ENCODE peak calls at places on chromosomes 2 and 18, in five cellular contexts. W is heart right ventricle, G is psoas muscle, V is brain microvascular endothelial cell, L is fibroblast of lung. I is an unnamed sample. For H3K27me3, the result is how much of the 10 kb centered on the place peaks cover.

GRCh38 chr18:56645415-56646016 is 5.6 kb upstream of the WDR7 start:
- DNase-seq in G (no peak), W (no peak), L (no peak), V (no peak), I (no peak)

GRCh38 chr2:201786471-201786870 is 5.7 kb upstream of the ALS2 start:
- DNase-seq in W (no peak), G (no peak), L (peak), V (no peak), I (no peak)

GRCh38 chr2:128512664-128513415 is 194.2 kb upstream of the HS6ST1 start:
- DNase-seq in W (no peak), V (no peak), L (no peak), G (no peak), I (no peak)

GRCh38 chr2:184692137-184692734 is 93.9 kb downstream of the ZNF804A start:
- DNase-seq in L (peak), W (no peak), V (no peak), G (no peak), I (no peak)

GRCh38 chr18:56658261-56658660 is 7.1 kb downstream of the WDR7 start:
- DNase-seq in V (no peak), L (no peak), G (no peak), W (no peak), I (no peak)

GRCh38 chr2:200174433-200175216 is 131.9 kb upstream of the SPATS2L start:
- DNase-seq in L (no peak), W (no peak), G (no peak), V (no peak), I (no peak)

GRCh38 chr2:96108578-96109561 is 7.5 kb downstream of the ADRA2B start:
- DNase-seq in L (no peak), G (peak), W (peak), V (no peak), I (no peak)

GRCh38 chr18:12904012-12904516 is 20.0 kb upstream of the PTPN2 start:
- DNase-seq in G (no peak), W (no peak), L (peak), V (no peak), I (no peak)

GRCh38 chr2:12261993-12262680 is 454.6 kb upstream of the TRIB2 start:
- DNase-seq in L (peak), G (no peak), W (no peak), V (no peak), I (no peak)

GRCh38 chr2:111221701-111222100 is 101.0 kb downstream of the BCL2L11 start:
- DNase-seq in W (no peak), L (no peak), G (no peak), V (no peak), I (no peak)

GRCh38 chr2:194822097-194822496 is 834.9 kb upstream of the SLC39A10 start:
- DNase-seq in L (no peak), G (no peak), W (no peak), V (no peak), I (no peak)

GRCh38 chr18:24019641-24020331 is 5.2 kb downstream of the TTC39C start:
- DNase-seq in G (no peak), W (no peak), L (peak), V (no peak), I (no peak)

GRCh38 chr18:74775239-74775638 is 177.6 kb downstream of the ZNF407 start:
- DNase-seq in W (no peak), V (peak), L (peak), G (no peak), I (no peak)

GRCh38 chr18:57931038-57931437 is 113.0 kb upstream of the NEDD4L start:
- DNase-seq in L (no peak), G (no peak), V (no peak), W (no peak), I (no peak)

GRCh38 chr2:189022492-189022891 is 48.3 kb downstream of the COL3A1 start:
- DNase-seq in L (no peak), G (no peak), W (no peak), V (no peak), I (no peak)

GRCh38 chr2:111235192-111235591 is 114.5 kb downstream of the BCL2L11 start:
- DNase-seq in V (no peak), W (no peak), L (no peak), G (no peak), I (no peak)

GRCh38 chr18:25759111-25759510 is 331.3 kb downstream of the SS18 start:
- DNase-seq in W (no peak), L (peak), V (no peak), G (no peak), I (no peak)

GRCh38 chr2:169928463-169928864 is 101.2 kb downstream of the UBR3 start:
- DNase-seq in V (peak), W (no peak), G (no peak), L (peak), I (no peak)

GRCh38 chr2:67656875-67657274 is 259.7 kb downstream of the ETAA1 start:
- DNase-seq in G (no peak), L (peak), W (no peak), V (no peak), I (no peak)

GRCh38 chr2:177806025-177806424 is 266.6 kb downstream of the PDE11A start:
- DNase-seq in V (no peak), L (peak), W (no peak), G (no peak), I (no peak)

GRCh38 chr2:126907671-126908070 is 9.0 kb downstream of the TEX51 start:
- DNase-seq in G (no peak), V (no peak), L (no peak), W (no peak), I (no peak)

GRCh38 chr2:37775908-37776250 is 104.4 kb upstream of the CDC42EP3 start:
- DNase-seq in G (no peak), V (peak), W (no peak), L (peak), I (peak)

GRCh38 chr2:20642026-20642971 is 8.6 kb downstream of the HS1BP3 start:
- DNase-seq in G (peak), W (peak), V (peak), L (peak), I (peak)

GRCh38 chr2:176522271-176522670 is 253.0 kb downstream of the MTX2 start:
- DNase-seq in G (no peak), L (no peak), V (no peak), W (no peak), I (no peak)

GRCh38 chr2:221571108-221571390 is 1.1 kb downstream of the EPHA4 start:
- DNase-seq in W (no peak), V (peak), G (no peak), L (peak), I (no peak)

GRCh38 chr2:241730679-241731293 is 3.6 kb upstream of the D2HGDH start:
- DNase-seq in W (no peak), V (no peak), G (no peak), L (no peak), I (no peak)

GRCh38 chr2:101873543-101873942 is 118.2 kb upstream of the IL1R2 start:
- DNase-seq in W (no peak), V (no peak), G (no peak), L (no peak), I (no peak)

GRCh38 chr2:130288467-130289403 is 54.0 kb upstream of the IMP4 start:
- DNase-seq in G (no peak), W (no peak), V (no peak), L (no peak), I (no peak)

GRCh38 chr18:75304678-75305557 is 94.3 kb downstream of the TSHZ1 start:
- DNase-seq in W (no peak), L (no peak), G (no peak), V (no peak), I (no peak)

GRCh38 chr18:32767400-32767799 is 5.4 kb downstream of the KLHL14 start:
- DNase-seq in G (no peak), V (no peak), W (no peak), L (no peak), I (no peak)
- H3K27me3 ChIP-seq in G (under half), V (under half), W (half or more), L (under half), I (under half)

GRCh38 chr18:51235011-51235789 is 37.7 kb upstream of the MEX3C start:
- DNase-seq in L (peak), W (no peak), G (no peak), V (peak), I (no peak)

GRCh38 chr18:51229328-51229727 is 31.8 kb upstream of the MEX3C start:
- DNase-seq in G (no peak), W (no peak), L (no peak), V (no peak), I (no peak)

GRCh38 chr18:51236225-51236624 is 38.7 kb upstream of the MEX3C start:
- DNase-seq in G (no peak), L (peak), V (peak), W (no peak), I (no peak)

DNA sequence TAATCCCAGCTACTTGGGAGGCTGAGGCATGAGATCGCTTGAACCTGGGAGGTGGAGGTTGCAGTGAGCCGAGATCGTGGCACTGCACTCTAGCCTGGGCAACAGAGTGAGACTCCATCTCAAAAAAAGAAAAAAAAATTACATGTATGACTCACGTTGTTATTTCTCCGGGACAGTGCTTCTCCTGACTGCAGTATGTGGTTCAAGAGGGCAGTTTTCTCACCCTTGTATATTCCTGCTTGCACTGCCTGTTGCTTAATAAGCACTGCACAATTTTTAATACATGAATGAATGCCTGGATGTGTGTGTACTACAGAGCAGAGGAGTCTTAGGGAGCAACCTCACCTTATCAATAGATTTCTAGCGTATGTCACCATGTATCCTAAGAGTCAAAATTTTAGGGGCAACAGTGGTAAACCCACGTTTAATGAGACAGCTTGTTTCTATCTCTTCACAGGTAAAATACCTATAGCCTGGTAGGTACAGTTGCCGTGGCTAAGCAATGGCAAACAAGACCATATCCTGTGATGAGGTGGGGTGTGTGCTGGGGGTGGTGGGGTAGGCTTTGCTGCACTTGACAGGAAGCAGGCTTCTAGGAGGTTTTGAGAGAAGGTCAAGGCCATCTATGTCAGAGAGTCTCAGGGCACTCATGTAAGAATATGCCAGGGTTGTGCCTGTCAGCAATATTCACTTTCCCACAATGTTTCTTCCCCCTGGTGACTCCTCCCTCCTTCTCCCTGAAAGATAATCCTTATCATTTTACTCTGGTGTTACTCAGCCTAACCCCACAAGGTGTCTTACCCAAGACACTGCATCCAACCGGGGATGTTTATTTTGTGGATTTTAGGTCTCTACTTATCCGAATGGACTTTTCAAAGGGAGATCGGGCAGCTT is 36.9 kb upstream of the MEX3C start:
- DNase-seq in L (no peak), V (peak), G (no peak), W (no peak), I (no peak)
- H3K4me3 ChIP-seq in L (no peak), V (no peak), G (no peak), W (no peak), I (no peak)

DNA sequence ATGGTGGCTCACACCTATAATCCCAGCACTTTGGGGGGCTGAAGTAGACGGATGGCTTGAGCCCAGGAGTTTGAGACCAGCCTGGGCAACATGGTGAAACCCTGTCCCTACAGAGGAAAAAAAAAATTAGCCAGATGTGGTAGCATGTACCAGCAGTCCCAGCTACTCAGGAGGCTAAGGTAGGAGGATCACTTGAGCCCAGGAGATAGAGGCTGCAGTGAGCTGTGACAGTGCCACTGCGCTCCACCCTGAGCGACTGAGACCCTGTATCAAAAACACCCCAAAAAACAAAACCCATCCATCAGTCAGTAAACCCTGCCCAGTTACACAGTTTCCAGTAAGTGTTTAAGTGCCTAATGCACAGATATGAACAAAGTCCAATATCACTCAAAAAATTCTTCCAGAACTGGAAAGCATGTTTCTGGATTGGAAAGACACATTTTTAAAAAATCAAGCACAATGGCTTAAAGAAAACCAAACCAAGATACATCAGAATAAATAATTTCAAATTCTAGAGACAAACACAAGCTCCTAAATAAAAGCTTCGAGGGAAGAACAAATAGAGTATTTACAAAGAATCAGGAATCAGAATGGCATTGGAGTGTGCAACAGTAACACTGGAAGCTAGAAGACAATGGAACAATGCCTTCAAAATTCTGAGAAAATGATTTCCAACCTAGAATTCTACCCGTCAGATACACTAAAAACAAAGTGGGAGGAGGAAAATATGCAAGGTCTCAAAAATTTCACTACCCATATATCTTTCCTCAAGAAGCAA is 72.4 kb downstream of the TLK1 start:
- DNase-seq in G (no peak), V (no peak), L (no peak), W (no peak), I (no peak)
- TF ChIP-seq CTCF in G (no peak), V (no peak), L (no peak), W (no peak), I (no peak)

GRCh38 chr2:8399731-8400130 is 282.1 kb upstream of the ID2 start:
- DNase-seq in L (no peak), V (no peak), G (no peak), W (no peak), I (no peak)
- H3K27me3 ChIP-seq in L (under half), V (under half), G (under half), W (under half), I (under half)

DNA sequence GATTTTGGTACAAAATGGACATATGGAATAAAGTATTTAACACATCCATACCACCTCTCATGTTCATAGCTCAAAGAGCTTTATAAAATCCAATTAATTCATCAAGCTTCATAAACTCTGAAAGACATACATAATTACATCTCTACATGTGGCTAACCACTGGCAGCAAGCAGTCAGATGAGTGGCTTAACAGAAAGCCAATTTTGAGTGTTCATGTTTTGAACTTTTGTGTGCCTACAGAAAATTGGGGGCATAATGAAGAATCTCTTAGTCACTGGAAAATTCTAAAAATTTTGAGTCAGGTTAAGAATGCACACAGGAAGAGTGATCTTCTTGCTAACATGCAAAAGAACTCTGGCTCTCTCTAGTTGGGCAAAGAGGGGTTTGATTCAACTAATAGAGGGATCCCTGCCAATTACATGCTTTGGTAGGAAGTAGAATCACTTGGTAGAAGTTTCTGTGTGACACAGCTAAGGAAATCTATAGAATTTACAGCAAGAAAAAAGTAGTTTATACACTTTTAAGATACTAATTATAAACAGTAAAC is 287.4 kb downstream of the NOL4 start:
- DNase-seq in W (no peak), L (peak), V (no peak), G (no peak), I (no peak)
- H3K4me3 ChIP-seq in W (no peak), L (no peak), V (no peak), G (no peak), I (no peak)

GRCh38 chr2:137190411-137191190 is 425.3 kb downstream of the THSD7B start:
- DNase-seq in V (peak), L (no peak), G (no peak), W (peak), I (no peak)
- TF ChIP-seq CTCF in V (no peak), L (no peak), G (no peak), W (no peak), I (no peak)

GRCh38 chr2:217655656-217656055 is 347.1 kb downstream of the TNS1 start:
- DNase-seq in W (no peak), L (no peak), G (no peak), V (no peak), I (no peak)

GRCh38 chr2:217653240-217653639 is 349.6 kb downstream of the TNS1 start:
- DNase-seq in W (peak), L (peak), V (peak), G (peak), I (peak)

GRCh38 chr2:217657252-217657651 is 345.5 kb downstream of the TNS1 start:
- DNase-seq in L (no peak), W (no peak), V (no peak), G (no peak), I (no peak)

GRCh38 chr2:217654173-217654572 is 348.6 kb downstream of the TNS1 start:
- DNase-seq in V (no peak), G (no peak), W (no peak), L (no peak), I (no peak)

DNA sequence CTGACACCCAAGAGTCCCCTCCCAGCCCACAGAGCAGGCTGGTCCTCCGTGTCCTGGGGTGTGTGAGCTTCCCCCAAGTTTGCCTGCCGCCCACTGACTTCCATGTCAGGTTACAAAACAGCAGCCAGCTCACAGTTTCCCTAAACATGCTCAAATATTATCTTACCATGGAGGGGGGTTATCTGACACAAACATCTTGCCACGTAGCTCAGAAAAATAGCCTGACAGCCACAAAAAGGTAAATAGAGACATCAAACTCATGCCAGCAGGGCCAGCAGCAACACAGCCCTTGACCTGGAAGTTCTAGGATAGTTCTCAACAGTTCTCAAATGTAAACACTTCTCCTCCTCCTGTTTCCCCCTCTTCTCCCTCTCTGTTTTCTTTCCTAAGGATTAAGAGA is 346.4 kb downstream of the TNS1 start:
- DNase-seq in L (no peak), G (no peak), V (no peak), W (no peak), I (no peak)
- H3K27me3 ChIP-seq in L (under half), G (under half), V (under half), W (under half), I (under half)

GRCh38 chr2:844725-845124 is 105.9 kb upstream of the SNTG2 start:
- DNase-seq in W (no peak), V (no peak), G (no peak), L (no peak), I (no peak)
- H3K4me3 ChIP-seq in W (no peak), V (no peak), G (no peak), L (no peak), I (no peak)

GRCh38 chr2:219279151-219279915 is at the start of gene DNAJB2:
- DNase-seq in G (peak), V (peak), L (peak), W (peak), I (peak)
- TF ChIP-seq CTCF in G (no peak), V (peak), L (no peak), W (peak), I (peak)

DNA sequence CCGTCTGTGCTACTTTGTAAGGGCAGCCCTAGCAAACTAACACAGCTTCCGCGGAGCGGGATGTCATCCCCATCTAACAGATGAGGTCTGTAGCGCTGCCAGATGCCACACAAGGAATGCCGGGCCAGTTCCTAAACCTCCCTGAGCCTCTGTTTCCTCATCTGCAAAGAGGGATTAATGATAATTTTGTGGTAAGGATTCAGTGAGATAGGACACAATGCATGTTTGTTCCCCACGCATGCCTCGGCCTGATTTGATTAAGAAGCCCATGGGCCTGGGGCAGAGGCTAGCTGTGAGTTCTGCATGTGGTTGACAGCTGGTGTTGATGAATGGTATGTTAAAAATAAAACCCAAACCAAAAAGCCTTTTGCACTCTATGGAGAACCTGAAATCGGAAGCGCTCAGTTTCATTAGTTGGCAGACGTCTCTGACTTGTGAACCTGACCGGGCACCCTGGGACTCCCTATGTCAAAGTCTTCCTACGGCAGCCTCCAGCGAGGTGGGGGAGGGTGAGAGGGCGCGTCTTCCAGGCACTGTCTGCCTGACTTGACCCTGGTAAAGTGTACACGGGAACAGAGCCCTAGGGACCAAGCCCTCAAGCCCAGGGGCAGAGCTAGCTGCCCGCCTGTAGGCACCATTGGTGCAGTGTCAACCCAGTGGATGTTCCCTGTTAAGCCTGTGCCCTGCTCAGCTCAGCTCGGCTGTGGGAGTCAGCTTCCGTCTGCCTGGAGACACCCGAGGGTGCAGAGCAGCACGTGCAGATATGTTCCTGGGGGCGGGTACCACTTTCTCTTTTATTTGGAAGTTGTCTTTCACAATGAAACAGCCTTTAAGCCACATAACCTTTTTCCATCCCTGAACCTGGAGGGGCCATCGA is 14.8 kb upstream of the INHBB start:
- DNase-seq in W (no peak), V (no peak), L (no peak), G (peak), I (no peak)
- H3K27me3 ChIP-seq in W (under half), V (under half), L (under half), G (under half), I (under half)